ENCODE peak calls at places on chromosomes 11 and 22, in four cellular contexts. One of them, this sample, is unnamed.
A peak's percentile ranks its signal among the peaks of the same experiment; 100 is the strongest.

GRCh38 chr11:106551744-106552671 is 466.3 kb downstream of the GUCY1A2 start:
- DNase-seq in HT1080: no peak
- DNase-seq in epithelial cell of prostate: no peak
- DNase-seq in stromal cell of bone marrow: no peak
- DNase-seq in this sample: no peak

GRCh38 chr22:37060801-37061610 is 9.5 kb downstream of the KCTD17 start:
- DNase-seq in HT1080: peak; percentile 15
- DNase-seq in epithelial cell of prostate: no peak
- DNase-seq in stromal cell of bone marrow: no peak
- DNase-seq in this sample: no peak

GRCh38 chr11:1223346-1224108 is 661 bp downstream of the MUC5B start:
- DNase-seq in HT1080: no peak
- DNase-seq in epithelial cell of prostate: no peak
- DNase-seq in stromal cell of bone marrow: no peak
- DNase-seq in this sample: no peak

GRCh38 chr22:29524440-29525191 is 28.9 kb downstream of the THOC5 start:
- DNase-seq in HT1080: peak; percentile 48
- DNase-seq in epithelial cell of prostate: no peak
- DNase-seq in stromal cell of bone marrow: no peak
- DNase-seq in this sample: peak; percentile 21

GRCh38 chr11:26028294-26028954 is 303.5 kb upstream of the ANO3 start:
- DNase-seq in HT1080: peak; percentile 2
- DNase-seq in epithelial cell of prostate: peak; percentile 8
- DNase-seq in stromal cell of bone marrow: no peak
- DNase-seq in this sample: peak; percentile 2

GRCh38 chr11:114440121-114440860 is 1.0 kb downstream of the REXO2 start:
- DNase-seq in HT1080: no peak
- DNase-seq in epithelial cell of prostate: no peak
- DNase-seq in stromal cell of bone marrow: no peak
- DNase-seq in this sample: peak; percentile 15

GRCh38 chr11:132632641-132633124 is 899.6 kb downstream of the OPCML start:
- DNase-seq in HT1080: peak; percentile 98
- DNase-seq in epithelial cell of prostate: peak; percentile 12
- DNase-seq in stromal cell of bone marrow: peak; percentile 81
- DNase-seq in this sample: peak; percentile 95

GRCh38 chr11:78395597-78395996 is 22.0 kb downstream of the GAB2 start:
- DNase-seq in HT1080: no peak
- DNase-seq in epithelial cell of prostate: no peak
- DNase-seq in stromal cell of bone marrow: no peak
- DNase-seq in this sample: no peak

GRCh38 chr22:19213496-19214473 is 35.2 kb upstream of the SLC25A1 start:
- DNase-seq in HT1080: no peak
- DNase-seq in epithelial cell of prostate: no peak
- DNase-seq in stromal cell of bone marrow: no peak
- DNase-seq in this sample: no peak

GRCh38 chr11:112725636-112726035 is 235.6 kb upstream of the NCAM1 start:
- DNase-seq in HT1080: no peak
- DNase-seq in epithelial cell of prostate: no peak
- DNase-seq in stromal cell of bone marrow: no peak
- DNase-seq in this sample: no peak

GRCh38 chr22:18060646-18061620 is 16.9 kb upstream of the PEX26 start:
- DNase-seq in HT1080: peak; percentile 60
- DNase-seq in epithelial cell of prostate: peak; percentile 64
- DNase-seq in stromal cell of bone marrow: no peak
- DNase-seq in this sample: peak; percentile 78

GRCh38 chr22:18031670-18032454 is 7.5 kb upstream of the MICAL3 start:
- DNase-seq in HT1080: peak; percentile 98
- DNase-seq in epithelial cell of prostate: peak; percentile 89
- DNase-seq in stromal cell of bone marrow: peak; percentile 62
- DNase-seq in this sample: peak; percentile 96

This sample was measured in RPMI7951.